ENCODE peak calls at places on chromosomes 4 and X, in five cellular contexts. B is lung, X is right lobe of liver, E is SK-N-SH, J is AG09309. M is an unnamed sample.

GRCh38 chr4:135770505-135770904 is 1568.9 kb upstream of the PABPC4L start:
- DNase-seq in J (no peak), X (no peak), B (no peak), E (no peak), M (no peak)

GRCh38 chr4:26058537-26058936 is 144.5 kb downstream of the SMIM20 start:
- DNase-seq in X (no peak), J (no peak), E (peak), B (no peak), M (no peak)

GRCh38 chr4:113921089-113921842 is 58.2 kb downstream of the ARSJ start:
- DNase-seq in J (no peak), B (no peak), E (no peak), X (no peak), M (no peak)

GRCh38 chrX:150587585-150588503 is 19.4 kb downstream of the MTM1 start:
- DNase-seq in E (peak), B (no peak), J (no peak), X (no peak), M (no peak)

GRCh38 chr4:175509320-175509719 is 302.7 kb downstream of the GPM6A start:
- DNase-seq in B (no peak), X (no peak), J (no peak), E (no peak), M (no peak)

GRCh38 chr4:113657834-113658233 is 103.7 kb downstream of the CAMK2D start:
- DNase-seq in B (no peak), J (no peak), X (no peak), E (no peak), M (no peak)

GRCh38 chrX:118644378-118644777 is 83.0 kb upstream of the IL13RA1 start:
- DNase-seq in B (no peak), E (peak), X (no peak), J (peak), M (no peak)

GRCh38 chrX:22689290-22689689 is 310.5 kb upstream of the DDX53 start:
- DNase-seq in X (no peak), B (no peak), E (no peak), J (no peak), M (no peak)

GRCh38 chr4:102826890-102827673 is at the start of gene UBE2D3:
- DNase-seq in B (peak), J (peak), X (peak), E (peak), M (peak)

GRCh38 chr4:76694056-76694455 is 203.9 kb downstream of the SOWAHB start:
- DNase-seq in J (no peak), X (no peak), E (no peak), B (no peak), M (no peak)

GRCh38 chr4:186845137-186845842 is 121.6 kb upstream of the FAT1 start:
- DNase-seq in E (no peak), X (no peak), J (peak), B (no peak), M (peak)

GRCh38 chrX:97563531-97564133 is 679.9 kb downstream of the RPA4 start:
- DNase-seq in J (peak), B (peak), E (no peak), X (peak), M (peak)

GRCh38 chrX:133435544-133436124 is 20.3 kb upstream of the GPC4 start:
- DNase-seq in J (no peak), E (no peak), X (no peak), B (no peak), M (no peak)

GRCh38 chr4:37892641-37893040 is 1.8 kb downstream of the TBC1D1 start:
- DNase-seq in X (no peak), E (no peak), B (no peak), J (no peak), M (no peak)

GRCh38 chrX:31423575-31424284 is 351.9 kb upstream of the FTHL17 start:
- DNase-seq in B (no peak), E (peak), J (no peak), X (no peak), M (no peak)

GRCh38 chrX:21638311-21638710 is 19.8 kb downstream of the KLHL34 start:
- DNase-seq in E (no peak), J (peak), X (no peak), B (no peak), M (peak)

GRCh38 chr4:126533176-126533575 is 1099.6 kb upstream of the INTU start:
- DNase-seq in X (no peak), B (no peak), J (no peak), E (no peak), M (no peak)

GRCh38 chrX:39750246-39750790 is 347.4 kb downstream of the BCOR start:
- DNase-seq in B (no peak), J (no peak), E (no peak), X (no peak), M (no peak)

GRCh38 chr4:28369504-28369903 is 1508.9 kb downstream of the STIM2 start:
- DNase-seq in J (no peak), B (no peak), X (no peak), E (no peak), M (no peak)

GRCh38 chrX:103624111-103624510 is 4.7 kb upstream of the TCEAL1 start:
- DNase-seq in E (no peak), J (no peak), B (no peak), X (no peak), M (no peak)

GRCh38 chr4:6902318-6903042 is 7.1 kb upstream of the TBC1D14 start:
- DNase-seq in E (no peak), J (no peak), X (no peak), B (no peak), M (no peak)

GRCh38 chrX:76453737-76454406 is 26.4 kb downstream of the MAGEE1 start:
- DNase-seq in E (no peak), B (no peak), X (no peak), J (no peak), M (no peak)

GRCh38 chr4:74661427-74662171 is 132.7 kb downstream of the BTC start:
- DNase-seq in B (no peak), X (no peak), E (no peak), J (no peak), M (no peak)

GRCh38 chr4:6425336-6425735 is 47.1 kb downstream of the PPP2R2C start:
- DNase-seq in E (no peak), J (no peak), X (no peak), B (no peak), M (no peak)

GRCh38 chrX:54695816-54696487 is 102.1 kb downstream of the ITIH6 start:
- DNase-seq in E (peak), B (no peak), X (no peak), J (no peak), M (no peak)

GRCh38 chrX:30863969-30864368 is 25.1 kb downstream of the TAB3 start:
- DNase-seq in B (no peak), J (no peak), E (no peak), X (no peak), M (no peak)

GRCh38 chrX:40154853-40155616 is 57.3 kb upstream of the BCOR start:
- DNase-seq in E (peak), X (peak), B (no peak), J (no peak), M (no peak)

GRCh38 chr4:156959298-156959702 is 12.3 kb downstream of the PDGFC start:
- DNase-seq in B (no peak), J (peak), E (no peak), X (no peak), M (no peak)

GRCh38 chrX:10856797-10857196 is 236.4 kb upstream of the MID1 start:
- DNase-seq in J (no peak), E (no peak), X (no peak), B (no peak), M (no peak)

GRCh38 chr4:139704915-139705485 is 39.4 kb downstream of the MGST2 start:
- DNase-seq in B (no peak), E (no peak), J (no peak), X (no peak), M (no peak)

GRCh38 chr4:174213734-174214101 is 69.7 kb downstream of the FBXO8 start:
- DNase-seq in B (no peak), J (no peak), E (no peak), X (no peak), M (no peak)

GRCh38 chr4:14452001-14452400 is 550.3 kb upstream of the CPEB2 start:
- DNase-seq in J (no peak), E (no peak), B (no peak), X (no peak), M (no peak)

GRCh38 chrX:275967-276587 is 5.1 kb upstream of the PLCXD1 start:
- DNase-seq in J (no peak), B (peak), E (peak), X (peak), M (no peak)

GRCh38 chr4:128810331-128810870 is 901 bp downstream of the JADE1 start:
- DNase-seq in B (no peak), J (no peak), E (peak), X (peak), M (no peak)

GRCh38 chrX:115174548-115174947 is 14.7 kb upstream of the RBMXL3 start:
- DNase-seq in E (no peak), J (no peak), B (no peak), X (no peak), M (no peak)

GRCh38 chr4:98993419-98994071 is 2.0 kb upstream of the METAP1 start:
- DNase-seq in B (no peak), X (no peak), E (no peak), J (no peak), M (no peak)

GRCh38 chrX:151396042-151396826 is 772 bp upstream of the VMA21 start:
- DNase-seq in J (peak), E (peak), X (no peak), B (peak), M (peak)

GRCh38 chr4:105619193-105619931 is 66.9 kb downstream of the ARHGEF38 start:
- DNase-seq in X (peak), B (peak), E (peak), J (no peak), M (no peak)

GRCh38 chr4:80197601-80198444 is 520 bp downstream of the PRDM8 start:
- DNase-seq in X (no peak), B (no peak), J (no peak), E (peak), M (no peak)

GRCh38 chr4:80195441-80196139 is 1.7 kb upstream of the PRDM8 start:
- DNase-seq in J (no peak), X (no peak), E (no peak), B (no peak), M (no peak)

GRCh38 chr4:80196259-80197131 is 808 bp upstream of the PRDM8 start:
- DNase-seq in J (no peak), E (no peak), B (no peak), X (no peak), M (no peak)

GRCh38 chr4:80199004-80199579 is 1.8 kb downstream of the PRDM8 start:
- DNase-seq in E (no peak), X (no peak), B (no peak), J (no peak), M (no peak)

GRCh38 chr4:80197132-80197573 is at the start of gene PRDM8:
- DNase-seq in E (peak), J (no peak), X (no peak), B (no peak), M (no peak)
- H3K4me3 ChIP-seq in E (peak), J (peak), X (no peak), B (no peak), M (peak)

GRCh38 chr4:142416711-142417275 is 429.3 kb downstream of the INPP4B start:
- DNase-seq in B (no peak), J (no peak), E (no peak), X (no peak), M (no peak)
- H3K4me3 ChIP-seq in B (no peak), J (no peak), E (no peak), X (no peak), M (no peak)

GRCh38 chr4:184316821-184317220 is 99.1 kb upstream of the ENPP6 start:
- DNase-seq in X (no peak), E (no peak), J (no peak), B (no peak), M (no peak)

GRCh38 chr4:184312126-184312525 is 94.5 kb upstream of the ENPP6 start:
- DNase-seq in B (no peak), X (no peak), E (no peak), J (no peak), M (no peak)

GRCh38 chr4:184313058-184313709 is 95.5 kb upstream of the ENPP6 start:
- DNase-seq in B (no peak), J (no peak), E (no peak), X (no peak), M (no peak)

GRCh38 chr4:184315675-184316359 is 98.1 kb upstream of the ENPP6 start:
- DNase-seq in E (no peak), J (no peak), X (no peak), B (no peak), M (no peak)

DNA sequence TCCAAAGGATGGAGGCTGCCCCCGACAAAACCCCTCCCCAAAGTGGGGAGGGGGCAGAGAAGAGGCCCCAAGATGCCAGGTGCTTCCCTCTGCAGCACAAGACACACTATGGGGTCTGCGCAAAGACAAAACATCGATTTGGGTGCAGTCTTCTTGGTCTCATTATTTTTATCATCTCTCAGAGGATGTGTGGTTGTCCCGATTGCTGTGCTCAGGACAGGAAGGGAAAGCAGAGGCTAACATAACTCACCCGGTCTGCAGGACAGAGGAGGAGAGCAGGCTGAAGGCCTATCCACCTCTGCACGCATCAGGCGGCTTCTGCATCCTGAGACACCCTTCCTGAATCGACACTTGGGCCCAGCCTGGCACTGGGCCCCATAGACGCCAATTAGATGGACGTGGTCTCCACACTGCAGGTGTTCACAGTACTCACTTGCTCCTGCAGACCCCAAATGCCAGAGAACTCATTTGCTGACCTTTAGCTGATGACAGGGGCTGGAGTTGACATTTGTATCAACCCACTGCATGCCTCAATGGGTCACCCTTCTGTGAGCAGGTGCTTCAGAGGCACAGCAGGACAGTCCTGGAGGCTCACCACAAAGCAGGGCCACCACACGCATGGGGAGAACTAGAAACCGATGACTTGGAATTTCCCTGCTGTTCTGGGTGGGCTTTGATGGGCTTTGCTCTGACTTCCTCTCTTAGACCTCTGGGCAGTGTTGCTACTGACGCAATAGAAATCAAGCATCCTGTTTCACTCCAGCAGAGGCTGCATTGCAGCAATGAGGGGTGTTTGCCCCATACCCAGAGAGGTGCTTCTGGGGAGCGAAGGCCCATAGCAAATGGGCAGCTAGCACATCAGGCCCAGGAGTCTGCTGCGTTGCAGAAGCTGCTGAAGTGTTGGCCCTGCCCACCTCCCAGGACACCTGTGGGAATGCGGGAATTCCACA is 96.3 kb upstream of the ENPP6 start:
- DNase-seq in X (no peak), J (no peak), E (no peak), B (no peak), M (no peak)
- H3K4me3 ChIP-seq in X (no peak), J (no peak), E (no peak), B (no peak), M (no peak)

GRCh38 chr4:68347845-68348244 is 2.0 kb downstream of the YTHDC1 start:
- DNase-seq in E (no peak), J (no peak), B (no peak), X (no peak), M (no peak)

GRCh38 chr4:68344785-68345184 is 5.1 kb downstream of the YTHDC1 start:
- DNase-seq in J (no peak), X (no peak), B (no peak), E (no peak), M (no peak)

GRCh38 chr4:68346461-68346860 is 3.4 kb downstream of the YTHDC1 start:
- DNase-seq in J (no peak), X (no peak), E (no peak), B (no peak), M (no peak)

GRCh38 chr4:68342139-68342538 is 7.8 kb downstream of the YTHDC1 start:
- DNase-seq in E (no peak), B (no peak), J (no peak), X (no peak), M (no peak)

DNA sequence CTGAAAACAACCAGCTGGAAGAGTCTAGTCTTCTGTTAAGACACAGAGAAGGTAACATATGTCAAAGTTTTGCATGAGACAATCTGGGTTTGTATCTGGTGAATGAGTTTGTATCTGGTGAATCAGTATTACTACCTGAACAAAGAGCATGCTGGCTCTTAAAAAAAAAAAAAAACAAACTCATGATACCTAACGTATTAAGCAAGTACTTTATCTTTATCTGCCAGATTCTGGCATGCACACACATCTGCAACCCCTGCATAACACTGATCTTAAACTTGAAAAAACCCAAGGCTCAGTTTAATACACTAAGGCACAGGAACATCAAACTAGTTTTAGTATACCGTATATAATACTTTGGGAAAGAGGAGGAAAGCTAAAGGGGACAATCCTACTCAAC is 5.8 kb downstream of the YTHDC1 start:
- DNase-seq in B (no peak), J (no peak), X (no peak), E (no peak), M (no peak)
- H3K4me3 ChIP-seq in B (no peak), J (no peak), X (no peak), E (no peak), M (no peak)